ENCODE peak calls at places on chromosomes 2 and 18, in seven cellular contexts. L, I, H, W, M, F and J are unnamed samples.

GRCh38 chr2:216692636-216693413 is 2.5 kb downstream of the IGFBP5 start:
- DNase-seq in F (peak; percentile 84), H (peak; percentile 9), M (peak; percentile 67), I (peak; percentile 97), W (no peak), L (peak; percentile 72), J (peak; percentile 97)

GRCh38 chr2:61165946-61166345 is 4.0 kb downstream of the C2orf74 start:
- DNase-seq in L (peak; percentile 12), F (no peak), H (no peak), W (no peak), I (no peak), M (no peak), J (no peak)

GRCh38 chr18:20971886-20972267 is 139.7 kb downstream of the ROCK1 start:
- DNase-seq in F (peak; percentile 38), L (no peak), W (peak; percentile 12), I (no peak), H (no peak), M (no peak), J (no peak)

GRCh38 chr2:211347328-211347727 is 790.9 kb downstream of the CPS1 start:
- DNase-seq in I (no peak), F (no peak), M (no peak), W (no peak), H (no peak), L (no peak), J (no peak)

GRCh38 chr2:80105020-80105419 is 199.5 kb downstream of the LRRTM1 start:
- DNase-seq in W (no peak), I (no peak), M (no peak), L (no peak), F (peak; percentile 72), H (no peak), J (no peak)

GRCh38 chr2:227871375-227871788 is at the start of gene DAW1:
- DNase-seq in H (peak; percentile 22), I (no peak), M (peak; percentile 75), W (peak; percentile 11), L (peak; percentile 54), F (peak; percentile 56), J (no peak)

GRCh38 chr2:179461367-179461886 is 196.8 kb upstream of the SESTD1 start:
- DNase-seq in I (no peak), W (no peak), H (no peak), L (peak; percentile 20), M (no peak), F (no peak), J (no peak)

GRCh38 chr2:38159621-38160020 is 83.7 kb upstream of the CYP1B1 start:
- DNase-seq in H (no peak), L (no peak), W (no peak), I (no peak), M (no peak), F (peak; percentile 43), J (no peak)

GRCh38 chr2:229519655-229520054 is 194.7 kb downstream of the DNER start:
- DNase-seq in M (no peak), I (no peak), L (peak; percentile 18), H (no peak), F (no peak), W (no peak), J (no peak)

GRCh38 chr2:182672471-182673165 is 43.4 kb upstream of the DNAJC10 start:
- DNase-seq in W (peak; percentile 19), F (peak; percentile 61), I (no peak), M (no peak), H (no peak), L (peak; percentile 80), J (no peak)

GRCh38 chr2:13056259-13056843 is 339.6 kb downstream of the TRIB2 start:
- DNase-seq in L (no peak), F (peak; percentile 54), I (no peak), M (no peak), W (no peak), H (no peak), J (no peak)

GRCh38 chr18:75208055-75208835 is 694 bp downstream of the PTGR3 start:
- DNase-seq in M (peak; percentile 65), F (peak; percentile 65), W (no peak), I (peak; percentile 92), H (peak; percentile 33), L (peak; percentile 54), J (peak; percentile 90)

GRCh38 chr18:11850821-11851155 is 425 bp upstream of the CHMP1B start:
- DNase-seq in I (no peak), W (no peak), H (no peak), F (peak; percentile 80), M (no peak), L (no peak), J (no peak)

GRCh38 chr2:205387350-205388045 is 294.8 kb upstream of the NRP2 start:
- DNase-seq in I (no peak), M (no peak), F (no peak), H (no peak), L (no peak), W (no peak), J (no peak)

GRCh38 chr2:53740170-53740569 is 27.4 kb upstream of the CHAC2 start:
- DNase-seq in M (no peak), H (no peak), I (no peak), F (peak; percentile 66), L (peak; percentile 35), W (no peak), J (no peak)

GRCh38 chr2:20647764-20648164 is 3.1 kb downstream of the HS1BP3 start:
- DNase-seq in H (no peak), M (no peak), I (no peak), W (no peak), F (no peak), L (no peak), J (no peak)

GRCh38 chr2:152445791-152446201 is 110.8 kb downstream of the FMNL2 start:
- DNase-seq in M (no peak), F (peak; percentile 84), H (no peak), I (no peak), W (peak; percentile 52), L (peak; percentile 95), J (no peak)

GRCh38 chr18:7079231-7079630 is 38.4 kb downstream of the LAMA1 start:
- DNase-seq in M (no peak), L (no peak), F (no peak), W (no peak), H (no peak), I (peak; percentile 55), J (no peak)

GRCh38 chr18:7082666-7083065 is 34.9 kb downstream of the LAMA1 start:
- DNase-seq in L (no peak), I (peak; percentile 12), H (no peak), M (no peak), F (no peak), W (no peak), J (no peak)

GRCh38 chr18:7084766-7085080 is 32.9 kb downstream of the LAMA1 start:
- DNase-seq in H (no peak), F (peak; percentile 89), L (peak; percentile 94), M (no peak), I (no peak), W (no peak), J (no peak)

GRCh38 chr18:7089369-7089768 is 28.2 kb downstream of the LAMA1 start:
- DNase-seq in W (no peak), F (no peak), M (no peak), H (no peak), L (no peak), I (peak; percentile 70), J (peak; percentile 75)

GRCh38 chr18:7084080-7084765 is 33.4 kb downstream of the LAMA1 start:
- DNase-seq in W (no peak), M (no peak), L (peak; percentile 64), I (peak; percentile 7), F (peak; percentile 42), H (no peak), J (no peak)
- H3K4me3 ChIP-seq in W (no peak overlapping the region), M (no peak overlapping the region), L (no peak overlapping the region), I (no peak overlapping the region), F (no peak overlapping the region), H (no peak overlapping the region), J (no peak overlapping the region)

DNA sequence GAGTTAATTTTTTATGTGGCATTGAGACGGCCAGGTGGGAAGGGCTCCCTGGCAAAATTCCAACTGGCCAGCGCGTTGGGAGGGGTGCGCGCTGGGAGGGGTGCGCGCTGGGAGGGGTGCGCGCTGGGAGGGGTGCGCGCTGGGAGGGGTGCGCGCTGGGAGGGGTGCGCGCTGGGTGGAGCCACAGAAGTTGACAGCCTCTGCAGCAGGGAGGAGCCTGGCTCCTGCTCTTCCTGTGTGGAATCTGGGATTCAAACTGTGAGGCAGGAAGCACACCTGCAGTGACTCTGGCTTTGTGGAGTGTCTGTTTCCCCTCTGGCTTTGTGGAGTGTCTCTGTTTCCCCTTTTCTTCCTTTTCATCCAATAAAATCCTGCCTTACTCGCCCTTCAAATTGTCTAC is 147.9 kb upstream of the CBLN2 start:
- DNase-seq in F (no peak), W (no peak), H (no peak), L (no peak), M (no peak), I (no peak), J (no peak)
- H3K4me3 ChIP-seq in F (no peak overlapping the region), W (no peak overlapping the region), H (no peak overlapping the region), L (no peak overlapping the region), M (no peak overlapping the region), I (no peak overlapping the region), J (no peak overlapping the region)

GRCh38 chr2:241545113-241545512 is 13.4 kb upstream of the BOK start:
- DNase-seq in I (no peak), M (no peak), L (peak; percentile 70), W (no peak), F (peak; percentile 60), H (no peak), J (no peak)

GRCh38 chr2:241547781-241548450 is 10.6 kb upstream of the BOK start:
- DNase-seq in H (no peak), I (no peak), L (no peak), F (no peak), W (no peak), M (no peak), J (no peak)

GRCh38 chr2:241545523-241546473 is 12.7 kb upstream of the BOK start:
- DNase-seq in F (no peak), I (no peak), H (no peak), L (no peak), M (no peak), W (no peak), J (no peak)

GRCh38 chr2:241548451-241548835 is 10.1 kb upstream of the BOK start:
- DNase-seq in H (no peak), L (no peak), W (no peak), F (no peak), M (no peak), I (no peak), J (no peak)

GRCh38 chr2:241546771-241547498 is 11.6 kb upstream of the BOK start:
- DNase-seq in W (no peak), I (no peak), H (no peak), F (peak; percentile 51), M (no peak), L (peak; percentile 94), J (no peak)
- H3K4me3 ChIP-seq in W (no peak overlapping the region), I (no peak overlapping the region), H (no peak overlapping the region), F (peak overlapping the region; percentile 12), M (no peak overlapping the region), L (peak overlapping the region; percentile 32), J (no peak overlapping the region)

DNA sequence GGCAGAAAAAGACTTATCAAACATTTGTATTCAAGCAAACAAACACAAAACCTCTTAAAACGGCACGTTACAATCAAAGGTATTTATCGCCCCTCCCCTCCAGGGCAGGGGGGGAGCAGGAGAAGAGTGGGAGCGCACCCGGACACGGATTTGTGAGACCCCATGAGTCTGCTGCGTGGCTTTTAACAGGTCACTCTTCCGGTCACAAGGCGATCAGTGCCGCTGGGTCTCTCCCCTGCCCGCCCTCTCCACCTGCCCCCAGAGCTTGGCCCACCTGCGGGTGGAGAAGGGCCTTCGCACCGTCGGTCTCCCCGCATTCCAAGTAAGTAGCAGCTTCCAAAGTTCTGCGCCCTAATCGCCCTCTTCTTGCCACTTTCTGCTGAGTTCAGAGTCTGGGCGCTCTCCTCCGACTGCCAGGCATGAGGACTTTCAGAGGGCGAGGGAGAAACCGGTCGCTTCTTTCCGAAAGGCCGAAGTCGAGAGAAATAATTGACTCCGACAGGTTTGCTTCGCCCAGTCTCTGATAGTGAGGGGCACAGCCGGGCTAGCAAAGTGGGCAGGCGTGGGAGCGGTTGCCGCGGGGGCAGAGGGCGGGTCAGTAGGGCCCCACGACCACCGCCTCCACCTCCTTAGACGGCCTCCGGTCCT is 797 bp downstream of the RPRM start:
- DNase-seq in F (no peak), L (no peak), W (no peak), H (no peak), M (no peak), I (no peak), J (peak; percentile 83)
- H3K4me3 ChIP-seq in F (no peak overlapping the region), L (peak overlapping the region; percentile 51), W (no peak overlapping the region), H (peak overlapping the region; percentile 44), M (peak overlapping the region; percentile 58), I (peak overlapping the region; percentile 60), J (peak overlapping the region; percentile 27)